ENCODE peak calls at places on chromosomes 13 and 19, in five cellular contexts. U is fibroblast of lung, R is GM23248, I is hepatocyte, V is K562. K is an unnamed sample.

GRCh38 chr13:48500652-48501197 is 32.2 kb downstream of the RCBTB2 start:
- DNase-seq in U (peak), I (peak), R (peak), V (no peak), K (peak)

GRCh38 chr13:41611385-41611784 is 154.0 kb downstream of the RGCC start:
- DNase-seq in R (no peak), V (no peak), U (no peak), I (no peak), K (no peak)

GRCh38 chr13:72290962-72291681 is 424.1 kb upstream of the DACH1 start:
- DNase-seq in V (no peak), U (peak), I (no peak), R (no peak), K (no peak)

GRCh38 chr13:42181381-42181953 is 90.5 kb upstream of the AKAP11 start:
- DNase-seq in R (no peak), U (no peak), V (no peak), I (peak), K (peak)

GRCh38 chr19:16436780-16437179 is 35.0 kb downstream of the EPS15L1 start:
- DNase-seq in I (no peak), U (peak), R (no peak), V (no peak), K (no peak)

GRCh38 chr13:105220886-105221285 is 1314.6 kb downstream of the EFNB2 start:
- DNase-seq in V (no peak), R (no peak), I (no peak), U (peak), K (no peak)

GRCh38 chr19:50008532-50008931 is 16.6 kb downstream of the VRK3 start:
- DNase-seq in I (no peak), V (no peak), R (peak), U (no peak), K (no peak)

GRCh38 chr19:41706741-41707501 is 1.5 kb upstream of the CEACAM5 start:
- DNase-seq in V (peak), R (peak), I (peak), U (no peak), K (no peak)

GRCh38 chr13:112133489-112134149 is 66.7 kb downstream of the SOX1 start:
- DNase-seq in U (no peak), V (no peak), I (no peak), R (no peak), K (no peak)

GRCh38 chr19:47186337-47187022 is 44.5 kb downstream of the BBC3 start:
- DNase-seq in R (no peak), U (peak), V (no peak), I (no peak), K (peak)

GRCh38 chr19:45477713-45478453 is 10.1 kb downstream of the FOSB start:
- DNase-seq in R (peak), U (no peak), V (peak), I (peak), K (peak)

GRCh38 chr13:34507630-34508029 is 434.4 kb upstream of the NBEA start:
- DNase-seq in R (no peak), U (peak), V (no peak), I (no peak), K (no peak)

GRCh38 chr13:33789067-33789606 is 28.8 kb upstream of the RFC3 start:
- DNase-seq in I (no peak), V (no peak), U (no peak), R (no peak), K (no peak)

GRCh38 chr19:37537391-37537947 is 30.7 kb downstream of the ZNF793 start:
- DNase-seq in R (peak), I (no peak), U (peak), V (no peak), K (no peak)

GRCh38 chr13:26971990-26972888 is 199.4 kb downstream of the USP12 start:
- DNase-seq in R (peak), I (peak), U (no peak), V (peak), K (no peak)

GRCh38 chr19:4633140-4633967 is 6.0 kb upstream of the TNFAIP8L1 start:
- DNase-seq in U (peak), R (peak), I (peak), V (peak), K (peak)

GRCh38 chr19:19064098-19064722 is 416 bp downstream of the SLC25A42 start:
- DNase-seq in V (no peak), R (no peak), U (no peak), I (no peak), K (no peak)
- H3K27ac ChIP-seq in V (peak), R (no peak), U (peak), I (no peak), K (no peak)

GRCh38 chr13:40442826-40443225 is 223.6 kb downstream of the FOXO1 start:
- DNase-seq in I (no peak), V (no peak), R (no peak), U (peak), K (no peak)
- H3K4me2 ChIP-seq in I (no peak), V (no peak), R (no peak), U (no peak), K (no peak)

GRCh38 chr13:24195626-24196025 is 35.1 kb downstream of the SPATA13 start:
- DNase-seq in I (no peak), R (no peak), U (no peak), V (no peak), K (no peak)
- H3K27ac ChIP-seq in I (no peak), R (no peak), U (no peak), V (no peak), K (no peak)

DNA sequence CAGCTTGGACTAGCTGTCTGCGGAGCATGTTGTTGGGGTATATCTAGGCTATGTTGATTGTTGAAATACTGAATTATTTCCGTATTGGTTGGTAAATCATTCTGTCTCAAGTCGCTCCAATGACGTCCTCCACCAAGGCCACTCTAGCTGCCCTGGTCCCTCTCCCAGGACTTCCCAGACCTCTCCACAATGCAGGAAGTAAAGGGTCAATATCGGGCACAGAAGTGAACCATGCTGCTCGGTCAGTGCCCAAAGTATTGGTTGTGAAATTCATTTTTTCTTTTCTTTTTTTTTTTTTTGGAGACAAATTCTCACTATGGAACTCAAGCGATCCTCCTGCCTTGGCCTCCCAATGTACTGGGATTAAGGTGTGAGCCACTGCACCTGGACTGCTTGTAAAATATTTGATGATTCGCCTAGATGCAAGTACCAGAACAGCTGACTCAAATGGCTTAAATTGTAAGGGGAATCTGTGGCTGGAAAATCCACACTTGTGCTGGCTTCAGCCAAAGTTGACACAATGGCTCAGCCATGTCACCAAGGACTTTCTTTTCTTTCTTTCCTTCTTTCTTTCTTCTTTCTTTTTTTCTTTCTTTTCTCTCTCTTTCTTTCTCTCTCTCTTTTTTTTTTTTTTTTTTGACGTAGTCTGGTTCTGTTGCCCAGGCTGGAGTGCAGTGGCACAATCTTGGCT is 43.7 kb downstream of the NUMBL start:
- DNase-seq in I (no peak), U (peak), R (peak), V (peak), K (peak)
- H3K4me2 ChIP-seq in I (peak), U (peak), R (peak), V (no peak), K (peak)

DNA sequence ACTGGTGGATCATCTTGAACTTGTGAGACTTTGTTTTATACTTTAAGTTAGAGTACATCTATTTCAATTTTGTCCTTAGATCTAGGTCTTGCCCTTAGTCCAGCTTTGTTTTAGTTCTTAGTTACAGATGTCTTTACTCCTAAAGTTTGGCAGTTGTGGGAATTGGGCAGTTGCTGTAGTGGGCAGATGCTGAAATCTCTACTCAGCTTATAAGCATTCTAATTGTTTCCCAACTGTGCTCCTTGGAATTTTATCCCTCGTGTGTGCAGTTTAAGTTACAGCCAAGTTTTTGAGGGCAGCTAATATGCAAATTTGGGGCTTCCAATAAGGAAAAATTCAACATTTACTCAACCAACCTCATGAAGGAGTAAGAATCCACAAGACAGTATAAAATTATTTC is 33.0 kb downstream of the CCDC122 start:
- DNase-seq in V (no peak), R (peak), U (peak), I (no peak), K (no peak)
- H3K27ac ChIP-seq in V (no peak), R (peak), U (no peak), I (no peak), K (peak)

GRCh38 chr13:114263590-114263989 is 17.8 kb upstream of the UPF3A start:
- DNase-seq in R (no peak), V (no peak), U (peak), I (no peak), K (no peak)
- H3K4me2 ChIP-seq in R (no peak), V (no peak), U (no peak), I (no peak), K (no peak)